ENCODE peak calls at places on chromosomes 13 and 19, in four cellular contexts. C is breast epithelium, Z is H1, V is aorta. B is an unnamed sample.
A peak's percentile ranks its signal among the peaks of the same experiment; 100 is the strongest.

GRCh38 chr19:718251-719024 is 9.7 kb downstream of the PALM start:
- DNase-seq in C (no peak), Z (peak; percentile 60), V (no peak), B (no peak)

GRCh38 chr19:12325690-12326089 is 7.7 kb downstream of the ZNF563 start:
- DNase-seq in C (no peak), Z (no peak), V (no peak), B (no peak)

GRCh38 chr19:4972509-4973230 is 3.8 kb downstream of the KDM4B start:
- DNase-seq in C (no peak), Z (no peak), V (no peak), B (no peak)

GRCh38 chr13:113205428-113205931 is 3.0 kb downstream of the PCID2 start:
- DNase-seq in C (no peak), Z (no peak), V (no peak), B (no peak)

GRCh38 chr13:91368676-91369425 is 21.4 kb downstream of the MIR17HG start:
- DNase-seq in C (no peak), Z (no peak), V (no peak), B (no peak)

GRCh38 chr13:94249512-94249911 is 230.0 kb downstream of the DCT start:
- DNase-seq in C (no peak), Z (no peak), V (no peak), B (peak; percentile 60)

GRCh38 chr19:11130824-11131455 is 24.6 kb downstream of the SPC24 start:
- DNase-seq in C (peak; percentile 75), Z (peak; percentile 91), V (peak; percentile 94), B (peak; percentile 77)

GRCh38 chr19:17981611-17982010 is 14.7 kb downstream of the KCNN1 start:
- DNase-seq in C (no peak), Z (no peak), V (no peak), B (no peak)

GRCh38 chr13:110319774-110320509 is 12.9 kb downstream of the COL4A2 start:
- DNase-seq in C (peak; percentile 27), Z (no peak), V (peak; percentile 88), B (peak; percentile 85)

GRCh38 chr13:76884167-76884566 is 2.0 kb downstream of the KCTD12 start:
- DNase-seq in C (peak; percentile 29), Z (no peak), V (no peak), B (peak; percentile 17)

GRCh38 chr19:39558623-39559117 is 18.7 kb upstream of the EID2 start:
- DNase-seq in C (no peak), Z (no peak), V (no peak), B (no peak)

GRCh38 chr19:45883881-45884681 is 1.9 kb downstream of the IRF2BP1 start:
- DNase-seq in C (no peak), Z (no peak), V (no peak), B (no peak)

GRCh38 chr13:109191422-109191821 is 562.0 kb downstream of the MYO16 start:
- DNase-seq in C (no peak), Z (no peak), V (no peak), B (no peak)

GRCh38 chr13:48749699-48750473 is 96.2 kb downstream of the CYSLTR2 start:
- DNase-seq in C (no peak), Z (peak; percentile 76), V (peak; percentile 89), B (peak; percentile 76)

GRCh38 chr13:23381877-23382276 is 51.6 kb downstream of the SACS start:
- DNase-seq in C (no peak), Z (no peak), V (no peak), B (no peak)

GRCh38 chr19:8308891-8309291 is 733 bp upstream of the CD320 start:
- DNase-seq in C (no peak), Z (no peak), V (peak; percentile 61), B (no peak)

GRCh38 chr13:107211073-107211472 is 643.1 kb upstream of the ARGLU1 start:
- DNase-seq in C (peak; percentile 52), Z (peak; percentile 84), V (peak; percentile 85), B (peak; percentile 94)

GRCh38 chr19:19276851-19277250 is 3.8 kb upstream of the TM6SF2 start:
- DNase-seq in C (no peak), Z (no peak), V (no peak), B (no peak)

GRCh38 chr13:74305876-74306275 is 171.7 kb upstream of the KLF12 start:
- DNase-seq in C (no peak), Z (no peak), V (no peak), B (no peak)

GRCh38 chr13:21852043-21852442 is 181.2 kb downstream of the FGF9 start:
- DNase-seq in C (no peak), Z (no peak), V (no peak), B (no peak)

GRCh38 chr13:99459101-99459500 is 42.2 kb upstream of the TM9SF2 start:
- DNase-seq in C (no peak), Z (no peak), V (no peak), B (no peak)

GRCh38 chr19:10726268-10726667 is 8.4 kb downstream of the DNM2 start:
- DNase-seq in C (no peak), Z (no peak), V (no peak), B (no peak)

GRCh38 chr19:32924200-32924599 is 47.6 kb downstream of the CEP89 start:
- DNase-seq in C (no peak), Z (no peak), V (no peak), B (no peak)

GRCh38 chr19:35673121-35673804 is 6.9 kb downstream of the UPK1A start:
- DNase-seq in C (no peak), Z (peak; percentile 89), V (peak; percentile 81), B (no peak)

GRCh38 chr13:26721251-26721939 is 39.2 kb downstream of the GPR12 start:
- DNase-seq in C (no peak), Z (no peak), V (no peak), B (no peak)

GRCh38 chr19:33456845-33457220 is 64.8 kb downstream of the PEPD start:
- DNase-seq in C (no peak), Z (no peak), V (peak; percentile 39), B (no peak)

GRCh38 chr19:36441339-36441738 is 22.9 kb upstream of the ZFP82 start:
- DNase-seq in C (no peak), Z (no peak), V (no peak), B (no peak)

GRCh38 chr19:47229674-47230121 is 1.3 kb downstream of the BBC3 start:
- DNase-seq in C (peak; percentile 26), Z (no peak), V (no peak), B (no peak)

GRCh38 chr19:7943444-7944176 is at the start of gene TIMM44:
- DNase-seq in C (peak; percentile 100), Z (peak; percentile 98), V (peak; percentile 100), B (peak; percentile 100)

GRCh38 chr13:31522431-31522830 is 216.9 kb upstream of the RXFP2 start:
- DNase-seq in C (no peak), Z (no peak), V (no peak), B (no peak)

GRCh38 chr13:66076417-66076816 is 1153.7 kb downstream of the PCDH9 start:
- DNase-seq in C (no peak), Z (no peak), V (no peak), B (no peak)

GRCh38 chr13:46010148-46010547 is 42.4 kb downstream of the ZC3H13 start:
- DNase-seq in C (no peak), Z (no peak), V (no peak), B (peak; percentile 68)

GRCh38 chr13:50826035-50826434 is 17.5 kb downstream of the DLEU7 start:
- DNase-seq in C (no peak), Z (no peak), V (no peak), B (no peak)

GRCh38 chr13:74409551-74409950 is 275.3 kb upstream of the KLF12 start:
- DNase-seq in C (no peak), Z (no peak), V (no peak), B (no peak)

GRCh38 chr19:17739121-17739875 is 12.0 kb upstream of the FCHO1 start:
- DNase-seq in C (no peak), Z (no peak), V (no peak), B (peak; percentile 79)

GRCh38 chr19:5361407-5361806 is 20.8 kb upstream of the PTPRS start:
- DNase-seq in C (no peak), Z (no peak), V (no peak), B (no peak)

GRCh38 chr19:4575267-4575793 is 15.8 kb upstream of the SEMA6B start:
- DNase-seq in C (peak; percentile 28), Z (peak; percentile 76), V (peak; percentile 88), B (peak; percentile 76)

GRCh38 chr13:40116008-40116407 is 460.5 kb downstream of the COG6 start:
- DNase-seq in C (no peak), Z (no peak), V (no peak), B (no peak)

GRCh38 chr13:95226932-95227718 is 74.1 kb downstream of the ABCC4 start:
- DNase-seq in C (no peak), Z (no peak), V (no peak), B (no peak)

GRCh38 chr19:29753190-29753933 is 38.3 kb upstream of the C19orf12 start:
- DNase-seq in C (no peak), Z (no peak), V (no peak), B (no peak)
- H3K4me3 ChIP-seq in C (no peak overlapping the region), Z (no peak overlapping the region), V (no peak overlapping the region), B (no peak overlapping the region)

GRCh38 chr13:27789153-27789494 is 3.2 kb upstream of the GSX1 start:
- DNase-seq in C (no peak), Z (no peak), V (no peak), B (no peak)

GRCh38 chr13:27789495-27790303 is 2.6 kb upstream of the GSX1 start:
- DNase-seq in C (no peak), Z (peak; percentile 63), V (no peak), B (no peak)

GRCh38 chr13:27791146-27791900 is 960 bp upstream of the GSX1 start:
- DNase-seq in C (no peak), Z (peak; percentile 50), V (no peak), B (no peak)

GRCh38 chr13:27790523-27790922 is 1.8 kb upstream of the GSX1 start:
- DNase-seq in C (no peak), Z (peak; percentile 53), V (no peak), B (no peak)

GRCh38 chr13:27788271-27788670 is 4.0 kb upstream of the GSX1 start:
- DNase-seq in C (no peak), Z (no peak), V (no peak), B (no peak)
- H3K27me3 ChIP-seq in C (peaks cover 57% of the 10 kb centered on the region), Z (peaks cover 58% of the 10 kb centered on the region), V (no peaks in the 10 kb centered on the region), B (peaks cover 98% of the 10 kb centered on the region)

GRCh38 chr13:52411629-52412028 is 5.7 kb upstream of the THSD1 start:
- DNase-seq in C (no peak), Z (no peak), V (no peak), B (no peak)
- H3K27ac ChIP-seq in C (no peak overlapping the region), Z (no peak overlapping the region), V (no peak overlapping the region), B (no peak overlapping the region)

DNA sequence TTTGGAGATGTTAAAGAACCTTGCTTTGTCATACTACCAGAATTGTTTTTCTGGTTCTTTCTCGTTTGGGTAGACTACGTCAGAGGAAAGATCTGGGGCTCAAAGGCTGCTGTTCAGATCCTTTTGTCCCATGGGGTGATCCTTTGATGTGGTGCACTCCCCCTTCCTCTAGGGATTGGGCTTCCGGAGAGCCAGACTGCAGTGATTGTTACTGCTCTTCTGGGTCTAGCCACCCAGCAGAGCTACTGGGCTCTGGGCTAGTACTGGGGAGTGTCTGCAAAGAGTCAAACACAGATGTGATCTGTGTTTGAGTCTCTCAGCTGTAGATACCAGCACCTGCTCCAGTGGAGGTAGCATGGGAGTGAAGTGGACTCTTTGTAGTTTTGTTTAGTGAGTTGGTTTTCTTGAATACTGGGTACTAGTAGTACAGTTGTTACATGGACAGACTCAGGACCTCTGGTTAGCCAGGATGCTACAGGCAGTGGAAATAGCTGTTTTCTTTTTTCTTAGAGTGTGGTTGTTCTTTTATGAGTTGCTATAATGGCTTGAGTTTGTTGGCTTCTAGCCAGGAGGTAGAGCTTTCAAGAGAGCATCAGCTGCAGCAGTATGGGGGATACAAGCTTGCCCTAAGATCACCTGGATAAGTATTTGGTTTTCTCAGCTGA is 34.4 kb downstream of the DNAJC15 start:
- DNase-seq in C (no peak), Z (no peak), V (no peak), B (peak; percentile 71)
- H3K4me3 ChIP-seq in C (no peak overlapping the region), Z (no peak overlapping the region), V (no peak overlapping the region), B (no peak overlapping the region)

B was measured in A673.